ENCODE peak calls at places on chromosome 7, in seven cellular contexts. I, B, R, F, H, S and Y are unnamed samples.

GRCh38 chr7:81886211-81886764 is 116.4 kb upstream of the HGF start:
- DNase-seq in I (no peak), B (peak; percentile 41), R (no peak), F (no peak), H (no peak), S (no peak), Y (no peak)

GRCh38 chr7:107594961-107595737 is 15.1 kb downstream of the BCAP29 start:
- DNase-seq in I (no peak), B (peak; percentile 98), R (no peak), F (no peak), H (peak; percentile 92), S (no peak), Y (no peak)

GRCh38 chr7:75727881-75728592 is 10.7 kb downstream of the HIP1 start:
- DNase-seq in I (no peak), B (peak; percentile 28), R (peak; percentile 77), F (peak; percentile 55), H (peak; percentile 95), S (no peak), Y (peak; percentile 52)

GRCh38 chr7:17139081-17139480 is 159.4 kb upstream of the AHR start:
- DNase-seq in I (peak; percentile 58), B (no peak), R (no peak), F (no peak), H (no peak), S (no peak), Y (peak; percentile 21)

GRCh38 chr7:4430227-4430626 is 251.9 kb upstream of the FOXK1 start:
- DNase-seq in I (no peak), B (no peak), R (no peak), F (no peak), H (no peak), S (no peak), Y (no peak)

GRCh38 chr7:70082026-70082655 is 483.9 kb downstream of the AUTS2 start:
- DNase-seq in I (peak; percentile 38), B (no peak), R (no peak), F (no peak), H (no peak), S (no peak), Y (no peak)

GRCh38 chr7:40506158-40506557 is 371.4 kb downstream of the SUGCT start:
- DNase-seq in I (no peak), B (no peak), R (no peak), F (no peak), H (no peak), S (no peak), Y (no peak)

GRCh38 chr7:158275711-158276413 is 311.8 kb downstream of the PTPRN2 start:
- DNase-seq in I (peak; percentile 38), B (no peak), R (no peak), F (no peak), H (no peak), S (no peak), Y (no peak)

GRCh38 chr7:79217468-79217867 is 236.0 kb downstream of the MAGI2 start:
- DNase-seq in I (no peak), B (peak; percentile 40), R (no peak), F (no peak), H (no peak), S (no peak), Y (no peak)

GRCh38 chr7:157011333-157012112 is 1.1 kb upstream of the MNX1 start:
- DNase-seq in I (peak; percentile 94), B (no peak), R (no peak), F (peak; percentile 77), H (no peak), S (no peak), Y (peak; percentile 45)

GRCh38 chr7:151520419-151521229 is 929 bp upstream of the RHEB start:
- DNase-seq in I (no peak), B (no peak), R (no peak), F (peak; percentile 56), H (no peak), S (no peak), Y (no peak)

GRCh38 chr7:64192775-64193174 is 14.2 kb upstream of the ZNF735 start:
- DNase-seq in I (peak; percentile 19), B (no peak), R (no peak), F (no peak), H (no peak), S (no peak), Y (no peak)

GRCh38 chr7:141695803-141696289 is 6.1 kb downstream of the DENND11 start:
- DNase-seq in I (no peak), B (no peak), R (no peak), F (no peak), H (no peak), S (no peak), Y (no peak)

GRCh38 chr7:158016171-158017087 is 571.2 kb downstream of the PTPRN2 start:
- DNase-seq in I (no peak), B (no peak), R (no peak), F (peak; percentile 51), H (no peak), S (peak; percentile 42), Y (peak; percentile 61)

GRCh38 chr7:620052-620451 is 100.4 kb upstream of the PDGFA start:
- DNase-seq in I (peak; percentile 98), B (peak; percentile 85), R (no peak), F (no peak), H (no peak), S (no peak), Y (no peak)

GRCh38 chr7:86914468-86915054 is 144.9 kb downstream of the ELAPOR2 start:
- DNase-seq in I (no peak), B (peak; percentile 30), R (no peak), F (no peak), H (no peak), S (no peak), Y (peak; percentile 27)

GRCh38 chr7:36875794-36876193 is 151.5 kb upstream of the AOAH start:
- DNase-seq in I (peak; percentile 13), B (no peak), R (no peak), F (peak; percentile 50), H (no peak), S (peak; percentile 21), Y (no peak)

GRCh38 chr7:11294965-11295364 is 321.3 kb downstream of the PHF14 start:
- DNase-seq in I (no peak), B (no peak), R (no peak), F (no peak), H (no peak), S (no peak), Y (no peak)

GRCh38 chr7:148456351-148456750 is 134.2 kb upstream of the C7orf33 start:
- DNase-seq in I (no peak), B (no peak), R (no peak), F (no peak), H (no peak), S (no peak), Y (no peak)

GRCh38 chr7:142752376-142753225 is 3.3 kb downstream of the PRSS1 start:
- DNase-seq in I (peak; percentile 9), B (no peak), R (no peak), F (peak; percentile 8), H (no peak), S (no peak), Y (no peak)

GRCh38 chr7:98192781-98193457 is 18.3 kb upstream of the BHLHA15 start:
- DNase-seq in I (peak; percentile 50), B (no peak), R (no peak), F (no peak), H (no peak), S (no peak), Y (no peak)

DNA sequence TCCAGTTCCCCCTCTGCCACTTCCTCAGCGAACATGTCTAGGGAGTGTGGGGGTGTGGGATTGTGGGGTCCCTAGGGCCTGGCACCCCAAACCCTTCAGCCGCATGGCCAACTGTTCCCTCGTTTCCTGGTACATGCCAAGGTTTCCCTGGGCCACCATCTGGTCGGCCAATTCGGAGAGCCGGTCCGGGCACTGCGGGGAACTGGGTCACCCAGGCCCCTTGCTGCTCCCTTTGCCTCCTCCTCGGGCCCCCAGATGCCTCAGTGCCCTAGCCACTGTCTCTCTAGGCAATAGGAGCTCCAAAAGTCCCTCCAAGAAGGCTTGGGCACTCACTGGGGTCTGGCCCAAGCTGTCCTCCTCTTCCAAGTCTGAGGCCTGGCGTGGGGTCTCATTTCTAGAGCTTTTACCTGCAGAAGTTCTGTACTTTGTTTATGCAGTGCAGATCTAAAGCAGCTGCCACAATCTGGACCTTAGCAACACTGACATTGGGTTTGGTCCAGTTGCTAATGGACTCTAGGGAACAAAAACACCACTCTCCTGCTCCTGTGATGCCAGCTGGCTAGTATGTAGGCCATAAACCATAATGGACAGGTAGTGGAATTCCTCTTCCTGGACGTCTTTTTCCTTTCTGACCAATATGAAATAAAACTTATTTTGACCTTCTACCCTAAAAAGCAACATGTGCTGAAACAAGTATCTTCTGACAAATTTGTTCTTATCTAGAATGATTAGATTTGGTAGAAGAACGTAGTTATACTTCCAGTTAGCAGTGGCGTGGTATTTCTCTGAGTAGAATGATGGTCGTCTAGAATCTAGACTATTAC is 172.9 kb downstream of the LRRC4 start:
- DNase-seq in I (peak; percentile 68), B (no peak), R (no peak), F (no peak), H (no peak), S (no peak), Y (no peak)
- H3K4me2 ChIP-seq in I (no peak overlapping the region), B (no peak overlapping the region), R (no peak overlapping the region), F (no peak overlapping the region), H (no peak overlapping the region), S (no peak overlapping the region), Y (no peak overlapping the region)

DNA sequence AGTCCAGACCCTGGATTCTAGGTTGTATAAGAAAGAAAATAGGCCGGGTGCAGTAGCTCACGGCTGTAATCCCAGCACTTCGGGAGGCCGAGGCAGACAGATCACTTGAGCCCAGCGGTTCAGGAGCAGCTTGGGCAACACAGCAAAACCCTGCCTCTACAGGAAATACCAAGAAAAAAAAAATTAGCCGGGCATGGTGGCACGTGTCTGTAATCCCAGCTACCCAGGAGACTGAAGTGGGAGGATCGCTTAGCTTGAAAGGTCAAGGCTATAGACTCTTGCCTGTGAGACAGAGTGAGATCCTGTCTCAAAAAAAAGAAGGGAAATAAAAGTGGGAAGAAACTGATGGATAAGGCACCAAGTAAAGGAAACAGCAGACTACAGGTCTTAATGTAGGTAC is 287.9 kb upstream of the KLF14 start:
- DNase-seq in I (no peak), B (no peak), R (no peak), F (no peak), H (no peak), S (no peak), Y (no peak)
- H3K4me3 ChIP-seq in I (no peak overlapping the region), B (no peak overlapping the region), R (no peak overlapping the region), F (no peak overlapping the region), H (no peak overlapping the region), S (no peak overlapping the region), Y (no peak overlapping the region)

GRCh38 chr7:93927585-93927984 is 6.0 kb downstream of the GNG11 start:
- DNase-seq in I (no peak), B (no peak), R (no peak), F (no peak), H (no peak), S (no peak), Y (no peak)
- H3K27ac ChIP-seq in I (no peak overlapping the region), B (no peak overlapping the region), R (no peak overlapping the region), F (no peak overlapping the region), H (no peak overlapping the region), S (no peak overlapping the region), Y (no peak overlapping the region)

DNA sequence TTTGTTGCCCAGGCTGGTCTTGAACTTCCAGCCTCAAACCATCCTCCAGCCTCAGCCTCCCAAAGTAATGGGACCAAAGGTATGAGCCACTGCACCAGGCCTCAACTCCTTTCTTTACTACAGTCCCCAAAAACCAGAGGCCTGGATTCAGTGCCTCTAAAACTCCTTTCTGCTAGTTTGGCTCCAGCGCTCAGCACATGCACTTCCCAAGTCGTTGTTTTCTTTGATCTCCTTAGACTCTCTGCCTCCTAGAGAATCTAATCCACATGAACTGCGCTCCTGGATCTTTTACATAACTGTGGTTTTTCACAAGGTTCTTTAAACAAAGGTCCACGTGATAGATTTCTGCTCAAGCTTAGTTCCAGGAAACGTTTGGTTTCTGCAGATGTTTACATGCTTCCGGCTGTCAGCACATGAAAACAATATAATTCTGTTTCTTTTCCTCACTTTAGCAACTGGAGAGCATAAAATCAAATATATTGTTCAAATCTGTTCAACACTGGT is 270.6 kb upstream of the MKLN1 start:
- DNase-seq in I (peak; percentile 38), B (peak; percentile 75), R (no peak), F (no peak), H (no peak), S (no peak), Y (peak; percentile 89)
- H3K4me2 ChIP-seq in I (no peak overlapping the region), B (no peak overlapping the region), R (no peak overlapping the region), F (no peak overlapping the region), H (no peak overlapping the region), S (no peak overlapping the region), Y (peak overlapping the region; percentile 55)